ENCODE peak calls at places on chromosomes 2 and 18, in ten cellular contexts. A is HepG2, H is fibroblast of lung, L is lung, V is thyroid gland, C is left ventricle myocardium inferior, M is ovary, J is neural progenitor cell, D is psoas muscle, Q is transverse colon. S is an unnamed sample. For H3K27me3, the result is how much of the 10 kb centered on the place peaks cover.

GRCh38 chr2:240961878-240962277 is 36.5 kb upstream of the SNED1 start:
- DNase-seq in L (no peak), A (no peak), M (peak), V (no peak), Q (no peak), D (no peak), C (no peak), H (no peak), J (no peak), S (no peak)

GRCh38 chr2:205574041-205574440 is 108.3 kb upstream of the NRP2 start:
- DNase-seq in Q (no peak), D (no peak), M (no peak), C (no peak), J (no peak), H (no peak), V (no peak), A (no peak), L (no peak), S (no peak)

GRCh38 chr2:1869248-1869647 is 124.9 kb upstream of the PXDN start:
- DNase-seq in Q (no peak), C (no peak), J (no peak), L (no peak), M (no peak), A (no peak), H (no peak), V (no peak), D (no peak), S (no peak)

GRCh38 chr2:63591566-63592175 is 2.9 kb downstream of the MDH1 start:
- DNase-seq in Q (no peak), D (no peak), J (no peak), C (no peak), L (no peak), A (peak), V (no peak), H (no peak), M (no peak), S (no peak)

GRCh38 chr2:226256237-226256636 is 543.4 kb downstream of the IRS1 start:
- DNase-seq in M (no peak), A (no peak), Q (no peak), J (no peak), L (no peak), V (no peak), H (peak), C (no peak), D (no peak), S (no peak)

GRCh38 chr2:36975306-36975705 is 9.0 kb upstream of the STRN start:
- DNase-seq in H (no peak), J (no peak), D (no peak), V (peak), M (no peak), Q (no peak), L (no peak), C (no peak), A (no peak), S (no peak)

GRCh38 chr2:237315170-237315880 is 98.6 kb downstream of the COL6A3 start:
- DNase-seq in V (peak), C (peak), D (peak), Q (peak), L (peak), A (peak), H (peak), J (peak), M (peak), S (peak)

GRCh38 chr2:235162544-235163197 is 210.9 kb downstream of the SH3BP4 start:
- DNase-seq in Q (no peak), V (no peak), J (no peak), M (no peak), A (no peak), D (no peak), L (no peak), H (peak), C (no peak), S (no peak)

GRCh38 chr2:189013677-189014380 is 39.7 kb downstream of the COL3A1 start:
- DNase-seq in J (no peak), C (no peak), V (no peak), M (no peak), Q (no peak), D (no peak), A (no peak), L (no peak), H (peak), S (no peak)

GRCh38 chr18:6327895-6328623 is 86.7 kb downstream of the L3MBTL4 start:
- DNase-seq in J (no peak), V (no peak), C (no peak), Q (no peak), D (no peak), M (no peak), A (peak), H (no peak), L (no peak), S (no peak)

GRCh38 chr18:56089607-56090258 is 501.7 kb upstream of the TCF4 start:
- DNase-seq in J (no peak), M (no peak), H (no peak), L (no peak), D (no peak), Q (no peak), A (no peak), V (no peak), C (no peak), S (no peak)

GRCh38 chr18:59871711-59872362 is 28.0 kb upstream of the PMAIP1 start:
- DNase-seq in D (no peak), J (no peak), M (no peak), V (peak), C (no peak), H (no peak), Q (no peak), L (no peak), A (no peak), S (no peak)
- H3K27ac ChIP-seq in D (no peak), J (no peak), M (no peak), V (no peak), C (no peak), H (no peak), Q (no peak), L (no peak), A (no peak), S (no peak)

DNA sequence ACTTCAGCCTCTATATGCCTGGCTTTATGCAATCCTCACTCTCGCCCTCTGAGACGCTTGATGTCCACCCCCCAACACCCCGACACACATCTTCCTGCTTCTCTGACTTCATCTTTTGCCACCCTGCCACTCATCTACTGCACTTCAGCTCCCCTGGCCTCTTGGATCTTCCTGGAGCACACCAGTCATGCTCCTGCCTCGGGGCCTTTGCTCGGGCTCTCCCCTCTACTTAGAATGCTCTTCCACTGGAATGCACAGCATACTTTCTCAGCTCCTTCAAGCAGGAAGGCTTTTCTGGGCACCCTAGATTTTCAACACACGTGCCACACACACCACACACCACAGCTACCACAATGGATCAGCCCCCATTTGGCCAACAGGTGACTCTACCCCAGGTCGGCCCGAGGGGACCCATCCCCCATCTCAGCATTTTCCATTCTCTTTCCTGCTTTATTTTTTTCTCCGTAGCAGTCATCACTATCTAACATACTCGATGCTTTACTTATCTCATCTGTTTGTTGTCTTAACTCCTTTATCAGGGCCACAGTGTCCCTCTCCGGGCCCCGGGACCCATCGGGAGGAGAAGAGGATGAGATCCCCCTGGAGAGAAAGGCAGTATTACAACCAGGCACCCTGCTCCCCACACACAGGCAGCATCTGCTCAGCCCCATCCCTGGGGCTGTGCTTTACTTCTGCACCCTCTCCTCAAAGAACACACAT is 2.3 kb downstream of the RUFY4 start:
- DNase-seq in C (no peak), V (no peak), L (no peak), M (no peak), A (no peak), H (no peak), Q (no peak), J (no peak), D (no peak), S (no peak)
- H3K27me3 ChIP-seq in C (under half), V (under half), L (under half), M (under half), A (under half), H (under half), Q (under half), J (under half), D (under half), S (under half)

GRCh38 chr2:231128541-231128940 is 3.7 kb upstream of the HTR2B start:
- DNase-seq in D (no peak), J (no peak), L (no peak), H (no peak), A (no peak), Q (no peak), C (no peak), V (no peak), M (no peak), S (no peak)
- H3K27ac ChIP-seq in D (no peak), J (no peak), L (no peak), H (no peak), A (no peak), Q (no peak), C (no peak), V (no peak), M (no peak), S (no peak)

GRCh38 chr2:136118819-136119716 is 1.1 kb upstream of the CXCR4 start:
- DNase-seq in C (peak), M (no peak), Q (peak), V (peak), A (no peak), D (peak), J (peak), H (no peak), L (peak), S (peak)
- H3K27me3 ChIP-seq in C (half or more), M (under half), Q (half or more), V (under half), A (under half), D (under half), J (under half), H (under half), L (under half), S (under half)